ENCODE peak calls at places on chromosomes 2 and 18, in five cellular contexts. N is HCT116, U is RWPE2, R is endodermal cell, A is gastrocnemius medialis. T is an unnamed sample.

GRCh38 chr18:43797347-43797746 is 520.1 kb upstream of the SYT4 start:
- DNase-seq in N (no peak), U (no peak), R (no peak), A (no peak), T (no peak)

GRCh38 chr18:22194151-22194598 is 24.8 kb downstream of the GATA6 start:
- DNase-seq in N (no peak), U (no peak), R (peak; percentile 77), A (no peak), T (no peak)

GRCh38 chr18:13378150-13378549 is 159.6 kb downstream of the LDLRAD4 start:
- DNase-seq in N (no peak), U (no peak), R (peak; percentile 44), A (no peak), T (no peak)

GRCh38 chr2:191352536-191352935 is 107.3 kb downstream of the MYO1B start:
- DNase-seq in N (no peak), U (no peak), R (no peak), A (no peak), T (no peak)

GRCh38 chr2:118854507-118855300 is 7.3 kb upstream of the EN1 start:
- DNase-seq in N (no peak), U (no peak), R (peak; percentile 78), A (no peak), T (no peak)

GRCh38 chr18:75276813-75277628 is 66.4 kb downstream of the TSHZ1 start:
- DNase-seq in N (no peak), U (no peak), R (no peak), A (no peak), T (no peak)

GRCh38 chr18:65567372-65567771 is 183.4 kb upstream of the CDH7 start:
- DNase-seq in N (no peak), U (no peak), R (no peak), A (no peak), T (no peak)

GRCh38 chr2:20145497-20146193 is 79.3 kb downstream of the SDC1 start:
- DNase-seq in N (no peak), U (peak; percentile 49), R (peak; percentile 68), A (no peak), T (no peak)

GRCh38 chr2:97868986-97869721 is 126.6 kb downstream of the TMEM131 start:
- DNase-seq in N (peak; percentile 98), U (peak; percentile 78), R (peak; percentile 61), A (peak; percentile 87), T (no peak)

GRCh38 chr2:70080597-70081200 is 6.6 kb upstream of the PCBP1 start:
- DNase-seq in N (no peak), U (no peak), R (no peak), A (no peak), T (no peak)

GRCh38 chr18:51279367-51279984 is 82.0 kb upstream of the MEX3C start:
- DNase-seq in N (no peak), U (no peak), R (no peak), A (no peak), T (no peak)

GRCh38 chr2:233439191-233439590 is 84.9 kb downstream of the DGKD start:
- DNase-seq in N (no peak), U (no peak), R (no peak), A (no peak), T (no peak)

GRCh38 chr2:1759611-1759930 is 15.3 kb upstream of the PXDN start:
- DNase-seq in N (no peak), U (peak; percentile 45), R (no peak), A (no peak), T (no peak)

GRCh38 chr2:86020984-86021383 is 84.7 kb downstream of the POLR1A start:
- DNase-seq in N (no peak), U (no peak), R (no peak), A (peak; percentile 85), T (no peak)

GRCh38 chr2:191030521-191031154 is 16.7 kb upstream of the STAT1 start:
- DNase-seq in N (no peak), U (no peak), R (peak; percentile 67), A (no peak), T (no peak)

GRCh38 chr2:128369626-128370467 is 51.2 kb upstream of the HS6ST1 start:
- DNase-seq in N (no peak), U (peak; percentile 28), R (peak; percentile 42), A (no peak), T (no peak)

GRCh38 chr2:33810046-33810835 is 211.1 kb upstream of the FAM98A start:
- DNase-seq in N (no peak), U (no peak), R (no peak), A (no peak), T (no peak)

GRCh38 chr2:12495247-12495868 is 221.4 kb upstream of the TRIB2 start:
- DNase-seq in N (no peak), U (no peak), R (no peak), A (no peak), T (no peak)

GRCh38 chr2:203070615-203071547 is 56.2 kb downstream of the NBEAL1 start:
- DNase-seq in N (no peak), U (no peak), R (no peak), A (no peak), T (no peak)

GRCh38 chr2:86062043-86062442 is 43.6 kb downstream of the POLR1A start:
- DNase-seq in N (no peak), U (no peak), R (no peak), A (no peak), T (no peak)

GRCh38 chr18:51668101-51668500 is 470.6 kb upstream of the MEX3C start:
- DNase-seq in N (peak; percentile 8), U (no peak), R (peak; percentile 92), A (no peak), T (no peak)

GRCh38 chr18:73577365-73577764 is 570.3 kb downstream of the FBXO15 start:
- DNase-seq in N (no peak), U (no peak), R (no peak), A (no peak), T (no peak)

GRCh38 chr2:102187191-102188150 is 648 bp downstream of the IL1RL2 start:
- DNase-seq in N (no peak), U (no peak), R (peak; percentile 48), A (peak; percentile 31), T (no peak)

GRCh38 chr18:58541789-58542425 is 87.0 kb downstream of the ALPK2 start:
- DNase-seq in N (peak; percentile 88), U (no peak), R (peak; percentile 64), A (peak; percentile 56), T (no peak)

GRCh38 chr2:26848336-26849055 is 564 bp downstream of the DPYSL5 start:
- DNase-seq in N (no peak), U (no peak), R (peak; percentile 84), A (no peak), T (peak; percentile 81)

GRCh38 chr18:58221060-58221725 is 177.2 kb downstream of the NEDD4L start:
- DNase-seq in N (peak; percentile 90), U (peak; percentile 84), R (peak; percentile 89), A (no peak), T (peak; percentile 72)

GRCh38 chr2:237877576-237878307 is 18.3 kb downstream of the RAMP1 start:
- DNase-seq in N (no peak), U (no peak), R (peak; percentile 41), A (no peak), T (no peak)

GRCh38 chr2:237876056-237876439 is 16.6 kb downstream of the RAMP1 start:
- DNase-seq in N (no peak), U (no peak), R (peak; percentile 39), A (no peak), T (no peak)

GRCh38 chr2:237878321-237879057 is 19.1 kb downstream of the RAMP1 start:
- DNase-seq in N (no peak), U (no peak), R (peak; percentile 45), A (no peak), T (no peak)

GRCh38 chr2:237876518-237876917 is 17.1 kb downstream of the RAMP1 start:
- DNase-seq in N (no peak), U (no peak), R (no peak), A (no peak), T (no peak)

DNA sequence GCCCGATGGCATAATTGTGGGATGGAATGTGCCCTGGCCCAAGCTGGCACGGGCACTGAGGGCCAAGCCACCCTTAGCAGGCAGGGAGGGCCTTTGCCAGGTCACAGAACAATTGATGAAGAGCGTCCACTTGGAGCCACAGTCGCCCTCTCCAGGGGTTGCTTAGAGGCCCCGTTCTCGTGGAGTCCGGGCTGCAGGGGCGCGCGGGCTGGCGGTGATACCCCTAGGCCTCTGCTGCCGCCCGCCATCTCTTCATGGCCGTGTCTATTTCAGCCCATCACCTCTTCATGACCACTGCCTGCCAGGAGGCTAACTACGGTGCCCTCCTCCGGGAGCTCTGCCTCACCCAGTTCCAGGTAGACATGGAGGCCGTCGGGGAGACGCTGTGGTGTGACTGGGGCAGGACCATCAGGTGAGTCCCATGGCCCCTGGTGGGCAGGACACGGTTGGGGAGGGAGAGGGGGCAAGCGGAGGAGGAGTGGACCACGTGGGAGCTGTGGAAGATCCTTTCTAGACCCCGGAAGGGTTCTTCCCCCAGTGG is 17.6 kb downstream of the RAMP1 start:
- DNase-seq in N (no peak), U (no peak), R (peak; percentile 36), A (no peak), T (no peak)
- H3K27ac ChIP-seq in N (no peak overlapping the region), U (peak overlapping the region; percentile 81), R (no peak overlapping the region), A (peak overlapping the region; percentile 16), T (peak overlapping the region; percentile 95)

DNA sequence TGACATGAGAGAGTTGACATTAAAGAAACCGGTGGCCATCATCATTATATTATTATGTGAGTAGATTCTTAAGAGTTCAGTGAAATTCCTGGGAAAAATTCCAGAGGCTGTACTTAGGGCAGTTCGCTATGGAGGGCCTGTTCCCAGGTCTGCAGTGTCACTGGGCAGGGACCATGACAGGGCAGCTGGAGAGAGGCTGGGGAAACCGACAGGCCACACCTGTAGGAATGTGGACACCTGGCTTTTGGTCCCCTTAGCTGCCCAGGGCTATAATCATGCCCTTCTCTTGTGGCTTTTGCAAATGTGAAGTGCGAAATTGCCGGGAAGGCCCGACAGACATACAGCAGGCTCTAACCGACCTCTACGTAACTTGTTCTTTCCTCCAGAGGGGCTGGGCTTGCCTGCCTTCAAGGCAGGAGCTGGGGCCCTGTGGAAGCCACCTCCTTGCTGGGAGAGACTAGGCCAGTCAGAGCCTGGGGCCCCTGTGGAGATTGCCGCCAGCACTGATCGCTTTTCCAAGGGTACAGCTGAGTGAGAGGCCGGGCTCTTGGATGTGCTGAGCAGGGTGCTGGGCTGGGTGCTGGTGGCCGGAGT is 31.2 kb downstream of the GLI2 start:
- DNase-seq in N (no peak), U (peak; percentile 39), R (peak; percentile 73), A (no peak), T (no peak)
- H3K4me1 ChIP-seq in N (peaks cover 34% of the 10 kb centered on the region), U (no peaks in the 10 kb centered on the region), R (peaks cover 18% of the 10 kb centered on the region), A (peaks cover 8% of the 10 kb centered on the region), T (peaks cover 57% of the 10 kb centered on the region)

DNA sequence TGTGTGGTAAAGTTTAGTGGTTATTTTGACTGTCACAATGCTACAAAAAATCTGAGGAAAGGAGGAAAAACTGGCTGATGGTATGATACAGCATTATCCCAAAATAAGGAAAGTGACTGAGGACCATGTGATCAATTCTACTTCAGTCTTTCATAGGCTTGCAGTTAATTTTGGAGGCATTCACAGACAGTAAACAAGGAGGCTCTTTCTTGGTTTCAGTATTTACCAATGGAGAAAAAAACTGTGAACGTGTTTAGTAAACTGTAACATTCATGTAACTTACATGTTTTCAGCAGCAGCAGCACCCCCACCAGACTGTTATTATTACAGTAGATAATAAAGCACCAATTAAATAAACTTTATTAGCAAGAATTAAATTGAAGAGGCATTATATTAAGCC is 50.0 kb downstream of the PAX3 start:
- DNase-seq in N (no peak), U (no peak), R (no peak), A (no peak), T (no peak)
- H3K27ac ChIP-seq in N (no peak overlapping the region), U (no peak overlapping the region), R (no peak overlapping the region), A (no peak overlapping the region), T (no peak overlapping the region)

DNA sequence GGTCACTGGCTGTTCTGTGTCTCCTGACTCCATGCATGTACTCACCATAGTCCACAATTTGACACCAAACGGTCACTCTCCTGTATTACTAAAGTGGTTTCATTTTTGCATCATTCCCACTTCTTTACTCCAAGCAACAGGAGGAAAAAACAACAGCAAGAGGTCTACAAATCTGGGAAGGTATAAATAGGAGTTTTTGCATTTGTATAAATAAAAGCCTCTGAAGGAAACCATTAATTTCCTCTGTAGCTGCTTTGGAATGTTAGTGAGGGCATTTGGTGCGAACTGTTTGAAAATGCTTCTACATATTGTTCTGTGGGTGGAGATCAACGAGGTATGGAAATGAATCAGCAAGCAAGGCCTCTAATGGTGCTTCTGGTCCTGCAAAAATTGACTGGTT is 148.5 kb upstream of the DLX2 start:
- DNase-seq in N (no peak), U (no peak), R (no peak), A (no peak), T (no peak)
- H3K4me1 ChIP-seq in N (peaks cover 100% of the 10 kb centered on the region), U (peaks cover 79% of the 10 kb centered on the region), R (no peaks in the 10 kb centered on the region), A (no peaks in the 10 kb centered on the region), T (no peaks in the 10 kb centered on the region)